ENCODE peak calls at places on chromosomes 11 and 22, in seven cellular contexts. One of them, this sample, is unnamed.

GRCh38 chr22:49429066-49429465 is 398.6 kb downstream of the BRD1 start:
- DNase-seq in NCI-H1048: no peak
- DNase-seq in IMR-90: no peak
- DNase-seq in cardiac fibroblast: no peak
- DNase-seq in H54: no peak
- DNase-seq in ACHN: no peak
- DNase-seq in foreskin fibroblast: no peak
- DNase-seq in this sample: no peak

GRCh38 chr11:78714539-78714938 is 139.9 kb upstream of the NARS2 start:
- DNase-seq in NCI-H1048: no peak
- DNase-seq in IMR-90: no peak
- DNase-seq in cardiac fibroblast: no peak
- DNase-seq in H54: no peak
- DNase-seq in ACHN: no peak
- DNase-seq in foreskin fibroblast: no peak
- DNase-seq in this sample: no peak

GRCh38 chr11:82043316-82043715 is 690.3 kb downstream of the FAM181B start:
- DNase-seq in NCI-H1048: no peak
- DNase-seq in IMR-90: no peak
- DNase-seq in cardiac fibroblast: no peak
- DNase-seq in H54: no peak
- DNase-seq in ACHN: no peak
- DNase-seq in foreskin fibroblast: no peak
- DNase-seq in this sample: peak

GRCh38 chr11:103035656-103036434 is 56.1 kb downstream of the DCUN1D5 start:
- DNase-seq in NCI-H1048: peak
- DNase-seq in IMR-90: peak
- DNase-seq in cardiac fibroblast: peak
- DNase-seq in H54: peak
- DNase-seq in ACHN: peak
- DNase-seq in foreskin fibroblast: peak
- DNase-seq in this sample: peak

GRCh38 chr11:96390403-96390830 is 604 bp downstream of the JRKL start:
- DNase-seq in NCI-H1048: no peak
- DNase-seq in IMR-90: peak
- DNase-seq in cardiac fibroblast: peak
- DNase-seq in H54: no peak
- DNase-seq in ACHN: no peak
- DNase-seq in foreskin fibroblast: no peak
- DNase-seq in this sample: no peak

GRCh38 chr22:36435516-36436415 is 45.7 kb downstream of the TXN2 start:
- DNase-seq in NCI-H1048: no peak
- DNase-seq in IMR-90: no peak
- DNase-seq in cardiac fibroblast: no peak
- DNase-seq in H54: no peak
- DNase-seq in ACHN: no peak
- DNase-seq in foreskin fibroblast: no peak
- DNase-seq in this sample: no peak

GRCh38 chr11:44555031-44555800 is 10.2 kb upstream of the CD82 start:
- DNase-seq in NCI-H1048: no peak
- DNase-seq in IMR-90: no peak
- DNase-seq in cardiac fibroblast: no peak
- DNase-seq in H54: no peak
- DNase-seq in ACHN: no peak
- DNase-seq in foreskin fibroblast: no peak
- DNase-seq in this sample: no peak

GRCh38 chr11:26230021-26230420 is 101.9 kb upstream of the ANO3 start:
- DNase-seq in NCI-H1048: no peak
- DNase-seq in IMR-90: peak
- DNase-seq in cardiac fibroblast: peak
- DNase-seq in H54: no peak
- DNase-seq in ACHN: no peak
- DNase-seq in foreskin fibroblast: no peak
- DNase-seq in this sample: no peak

GRCh38 chr11:40998888-40999287 is 460.6 kb downstream of the LRRC4C start:
- DNase-seq in NCI-H1048: no peak
- DNase-seq in IMR-90: no peak
- DNase-seq in cardiac fibroblast: no peak
- DNase-seq in H54: no peak
- DNase-seq in ACHN: no peak
- DNase-seq in foreskin fibroblast: no peak
- DNase-seq in this sample: no peak

GRCh38 chr11:71252782-71253730 is 679 bp upstream of the SHANK2 start:
- DNase-seq in NCI-H1048: no peak
- DNase-seq in IMR-90: peak
- DNase-seq in cardiac fibroblast: peak
- DNase-seq in H54: no peak
- DNase-seq in ACHN: peak
- DNase-seq in foreskin fibroblast: peak
- DNase-seq in this sample: no peak

GRCh38 chr11:72519220-72519881 is 85.0 kb upstream of the CLPB start:
- DNase-seq in NCI-H1048: no peak
- DNase-seq in IMR-90: peak
- DNase-seq in cardiac fibroblast: peak
- DNase-seq in H54: no peak
- DNase-seq in ACHN: no peak
- DNase-seq in foreskin fibroblast: no peak
- DNase-seq in this sample: no peak

GRCh38 chr11:112632866-112633505 is 328.2 kb upstream of the NCAM1 start:
- DNase-seq in NCI-H1048: no peak
- DNase-seq in IMR-90: no peak
- DNase-seq in cardiac fibroblast: peak
- DNase-seq in H54: no peak
- DNase-seq in ACHN: no peak
- DNase-seq in foreskin fibroblast: no peak
- DNase-seq in this sample: no peak

GRCh38 chr11:33692013-33692504 is 8.6 kb downstream of the C11orf91 start:
- DNase-seq in NCI-H1048: peak
- DNase-seq in IMR-90: peak
- DNase-seq in cardiac fibroblast: peak
- DNase-seq in H54: no peak
- DNase-seq in ACHN: peak
- DNase-seq in foreskin fibroblast: peak
- DNase-seq in this sample: peak

GRCh38 chr22:42683599-42684283 is 34.5 kb upstream of the CYB5R3 start:
- DNase-seq in NCI-H1048: no peak
- DNase-seq in IMR-90: no peak
- DNase-seq in cardiac fibroblast: no peak
- DNase-seq in H54: no peak
- DNase-seq in ACHN: no peak
- DNase-seq in foreskin fibroblast: no peak
- DNase-seq in this sample: peak

GRCh38 chr11:72788250-72788649 is 5.6 kb downstream of the STARD10 start:
- DNase-seq in NCI-H1048: no peak
- DNase-seq in IMR-90: no peak
- DNase-seq in cardiac fibroblast: no peak
- DNase-seq in H54: no peak
- DNase-seq in ACHN: no peak
- DNase-seq in foreskin fibroblast: no peak
- DNase-seq in this sample: no peak

GRCh38 chr11:78044706-78045105 is 19.0 kb upstream of the THRSP start:
- DNase-seq in NCI-H1048: no peak
- DNase-seq in IMR-90: no peak
- DNase-seq in cardiac fibroblast: no peak
- DNase-seq in H54: no peak
- DNase-seq in ACHN: no peak
- DNase-seq in foreskin fibroblast: no peak
- DNase-seq in this sample: no peak

GRCh38 chr11:64227405-64227956 is 1.4 kb downstream of the NUDT22 start:
- DNase-seq in NCI-H1048: no peak
- DNase-seq in IMR-90: no peak
- DNase-seq in cardiac fibroblast: no peak
- DNase-seq in H54: no peak
- DNase-seq in ACHN: no peak
- DNase-seq in foreskin fibroblast: no peak
- DNase-seq in this sample: no peak

GRCh38 chr11:102469196-102469821 is 16.7 kb upstream of the TMEM123 start:
- DNase-seq in NCI-H1048: no peak
- DNase-seq in IMR-90: peak
- DNase-seq in cardiac fibroblast: peak
- DNase-seq in H54: no peak
- DNase-seq in ACHN: no peak
- DNase-seq in foreskin fibroblast: no peak
- DNase-seq in this sample: peak

GRCh38 chr22:50517495-50518260 is 7.7 kb downstream of the SCO2 start:
- DNase-seq in NCI-H1048: no peak
- DNase-seq in IMR-90: no peak
- DNase-seq in cardiac fibroblast: no peak
- DNase-seq in H54: no peak
- DNase-seq in ACHN: no peak
- DNase-seq in foreskin fibroblast: no peak
- DNase-seq in this sample: no peak

GRCh38 chr11:73230276-73230875 is 12.3 kb downstream of the P2RY2 start:
- DNase-seq in NCI-H1048: no peak
- DNase-seq in IMR-90: no peak
- DNase-seq in cardiac fibroblast: no peak
- DNase-seq in H54: no peak
- DNase-seq in ACHN: no peak
- DNase-seq in foreskin fibroblast: no peak
- DNase-seq in this sample: no peak

GRCh38 chr11:70466154-70466553 is 67.8 kb downstream of the CTTN start:
- DNase-seq in NCI-H1048: no peak
- DNase-seq in IMR-90: peak
- DNase-seq in cardiac fibroblast: peak
- DNase-seq in H54: no peak
- DNase-seq in ACHN: no peak
- DNase-seq in foreskin fibroblast: no peak
- DNase-seq in this sample: no peak

GRCh38 chr11:45543808-45544422 is 121.5 kb downstream of the CHST1 start:
- DNase-seq in NCI-H1048: no peak
- DNase-seq in IMR-90: peak
- DNase-seq in cardiac fibroblast: peak
- DNase-seq in H54: no peak
- DNase-seq in ACHN: peak
- DNase-seq in foreskin fibroblast: no peak
- DNase-seq in this sample: no peak

GRCh38 chr11:59273008-59273841 is 60.5 kb upstream of the MPEG1 start:
- DNase-seq in NCI-H1048: no peak
- DNase-seq in IMR-90: no peak
- DNase-seq in cardiac fibroblast: no peak
- DNase-seq in H54: no peak
- DNase-seq in ACHN: no peak
- DNase-seq in foreskin fibroblast: no peak
- DNase-seq in this sample: no peak

GRCh38 chr11:114563077-114563476 is 3.4 kb upstream of the NXPE1 start:
- DNase-seq in NCI-H1048: no peak
- DNase-seq in IMR-90: peak
- DNase-seq in cardiac fibroblast: peak
- DNase-seq in H54: no peak
- DNase-seq in ACHN: no peak
- DNase-seq in foreskin fibroblast: peak
- DNase-seq in this sample: no peak

GRCh38 chr11:43756575-43756974 is 76.0 kb downstream of the HSD17B12 start:
- DNase-seq in NCI-H1048: no peak
- DNase-seq in IMR-90: peak
- DNase-seq in cardiac fibroblast: peak
- DNase-seq in H54: no peak
- DNase-seq in ACHN: peak
- DNase-seq in foreskin fibroblast: no peak
- DNase-seq in this sample: no peak

GRCh38 chr11:95091663-95092062 is 2.0 kb downstream of the ENDOD1 start:
- DNase-seq in NCI-H1048: no peak
- DNase-seq in IMR-90: no peak
- DNase-seq in cardiac fibroblast: no peak
- DNase-seq in H54: no peak
- DNase-seq in ACHN: no peak
- DNase-seq in foreskin fibroblast: no peak
- DNase-seq in this sample: no peak

GRCh38 chr11:117807482-117808272 is 10.7 kb upstream of the DSCAML1 start:
- DNase-seq in NCI-H1048: peak
- DNase-seq in IMR-90: peak
- DNase-seq in cardiac fibroblast: peak
- DNase-seq in H54: peak
- DNase-seq in ACHN: peak
- DNase-seq in foreskin fibroblast: peak
- DNase-seq in this sample: peak

This sample was measured in GM04504.